ENCODE peak calls at places on chromosome 4, in seven cellular contexts. Q, J, M, R, E, G and P are unnamed samples.

GRCh38 chr4:86967061-86967460 is 32.2 kb downstream of the AFF1 start:
- DNase-seq in Q (no peak), J (no peak), M (no peak), R (no peak), E (no peak), G (no peak), P (no peak)

GRCh38 chr4:2685541-2685940 is 70.6 kb downstream of the TNIP2 start:
- DNase-seq in Q (no peak), J (peak; percentile 75), M (peak; percentile 21), R (no peak), E (peak; percentile 66), G (no peak), P (no peak)

GRCh38 chr4:179415016-179415841 is 1973.0 kb upstream of the AGA start:
- DNase-seq in Q (no peak), J (no peak), M (peak; percentile 69), R (no peak), E (peak; percentile 47), G (no peak), P (no peak)

GRCh38 chr4:89273741-89274141 is 33.9 kb downstream of the GPRIN3 start:
- DNase-seq in Q (no peak), J (no peak), M (no peak), R (no peak), E (no peak), G (no peak), P (no peak)

GRCh38 chr4:142238589-142238988 is 602.2 kb downstream of the IL15 start:
- DNase-seq in Q (no peak), J (peak; percentile 75), M (no peak), R (no peak), E (peak; percentile 67), G (no peak), P (no peak)

GRCh38 chr4:17577660-17578481 is 873 bp downstream of the LAP3 start:
- DNase-seq in Q (peak; percentile 61), J (peak; percentile 73), M (no peak), R (no peak), E (peak; percentile 4), G (no peak), P (peak; percentile 35)

GRCh38 chr4:76898385-76898692 is 395 bp upstream of the SOWAHB start:
- DNase-seq in Q (no peak), J (no peak), M (no peak), R (no peak), E (no peak), G (no peak), P (no peak)

GRCh38 chr4:2741626-2742025 is 14.5 kb downstream of the TNIP2 start:
- DNase-seq in Q (no peak), J (peak; percentile 41), M (no peak), R (no peak), E (peak; percentile 57), G (no peak), P (no peak)

GRCh38 chr4:85861064-85861767 is 386.3 kb downstream of the ARHGAP24 start:
- DNase-seq in Q (no peak), J (no peak), M (peak; percentile 22), R (no peak), E (peak; percentile 15), G (no peak), P (no peak)

GRCh38 chr4:20251796-20252655 is at the start of gene SLIT2:
- DNase-seq in Q (peak; percentile 96), J (peak; percentile 88), M (peak; percentile 75), R (peak; percentile 88), E (peak; percentile 68), G (no peak), P (peak; percentile 87)

GRCh38 chr4:104064650-104065577 is 345.1 kb upstream of the TACR3 start:
- DNase-seq in Q (peak; percentile 81), J (peak; percentile 41), M (peak; percentile 64), R (peak; percentile 61), E (no peak), G (peak; percentile 23), P (peak; percentile 71)

GRCh38 chr4:143282170-143282760 is 54.4 kb upstream of the GAB1 start:
- DNase-seq in Q (no peak), J (no peak), M (peak; percentile 22), R (no peak), E (no peak), G (no peak), P (no peak)

GRCh38 chr4:26039950-26040349 is 125.9 kb downstream of the SMIM20 start:
- DNase-seq in Q (no peak), J (peak; percentile 35), M (peak; percentile 71), R (no peak), E (peak; percentile 31), G (no peak), P (no peak)

GRCh38 chr4:7402526-7402925 is 32.2 kb downstream of the PSAPL1 start:
- DNase-seq in Q (no peak), J (no peak), M (no peak), R (no peak), E (no peak), G (no peak), P (no peak)

GRCh38 chr4:94610140-94610539 is 147.6 kb upstream of the BMPR1B start:
- DNase-seq in Q (no peak), J (no peak), M (no peak), R (no peak), E (no peak), G (no peak), P (no peak)
- H3K9ac ChIP-seq in Q (no peak overlapping the region), J (no peak overlapping the region), M (no peak overlapping the region), R (no peak overlapping the region), E (no peak overlapping the region), G (no peak overlapping the region), P (no peak overlapping the region)

GRCh38 chr4:144580421-144580820 is 65.5 kb upstream of the HHIP start:
- DNase-seq in Q (no peak), J (no peak), M (no peak), R (no peak), E (no peak), G (no peak), P (no peak)
- H3K4me1 ChIP-seq in Q (no peaks in the 10 kb centered on the region), J (peaks cover 54% of the 10 kb centered on the region), M (peaks cover 2% of the 10 kb centered on the region), R (no peaks in the 10 kb centered on the region), E (peaks cover 4% of the 10 kb centered on the region), G (no peaks in the 10 kb centered on the region), P (no peaks in the 10 kb centered on the region)

GRCh38 chr4:1002631-1003251 is 8.7 kb upstream of the FGFRL1 start:
- DNase-seq in Q (peak; percentile 72), J (peak; percentile 23), M (no peak), R (no peak), E (no peak), G (no peak), P (no peak)

GRCh38 chr4:1004071-1004418 is 7.4 kb upstream of the FGFRL1 start:
- DNase-seq in Q (no peak), J (no peak), M (no peak), R (no peak), E (no peak), G (no peak), P (no peak)

GRCh38 chr4:1004557-1005485 is 6.6 kb upstream of the FGFRL1 start:
- DNase-seq in Q (no peak), J (no peak), M (no peak), R (no peak), E (no peak), G (no peak), P (no peak)

GRCh38 chr4:1002131-1002630 is 9.0 kb upstream of the SLC26A1 start:
- DNase-seq in Q (peak; percentile 83), J (peak; percentile 63), M (no peak), R (peak; percentile 59), E (no peak), G (no peak), P (no peak)

GRCh38 chr4:1003271-1004070 is 8.0 kb upstream of the FGFRL1 start:
- DNase-seq in Q (peak; percentile 70), J (no peak), M (no peak), R (no peak), E (no peak), G (no peak), P (no peak)
- H3K9ac ChIP-seq in Q (no peak overlapping the region), J (no peak overlapping the region), M (no peak overlapping the region), R (no peak overlapping the region), E (no peak overlapping the region), G (no peak overlapping the region), P (no peak overlapping the region)

GRCh38 chr4:182555997-182556418 is 312.8 kb downstream of the TENM3 start:
- DNase-seq in Q (peak; percentile 66), J (peak; percentile 50), M (peak; percentile 71), R (peak; percentile 47), E (peak; percentile 91), G (no peak), P (no peak)

GRCh38 chr4:182552948-182553347 is 309.7 kb downstream of the TENM3 start:
- DNase-seq in Q (no peak), J (no peak), M (no peak), R (no peak), E (no peak), G (no peak), P (no peak)

GRCh38 chr4:182556576-182556975 is 313.4 kb downstream of the TENM3 start:
- DNase-seq in Q (no peak), J (no peak), M (peak; percentile 26), R (no peak), E (peak; percentile 82), G (no peak), P (no peak)

GRCh38 chr4:182549386-182549785 is 306.2 kb downstream of the TENM3 start:
- DNase-seq in Q (no peak), J (no peak), M (no peak), R (no peak), E (no peak), G (no peak), P (no peak)

DNA sequence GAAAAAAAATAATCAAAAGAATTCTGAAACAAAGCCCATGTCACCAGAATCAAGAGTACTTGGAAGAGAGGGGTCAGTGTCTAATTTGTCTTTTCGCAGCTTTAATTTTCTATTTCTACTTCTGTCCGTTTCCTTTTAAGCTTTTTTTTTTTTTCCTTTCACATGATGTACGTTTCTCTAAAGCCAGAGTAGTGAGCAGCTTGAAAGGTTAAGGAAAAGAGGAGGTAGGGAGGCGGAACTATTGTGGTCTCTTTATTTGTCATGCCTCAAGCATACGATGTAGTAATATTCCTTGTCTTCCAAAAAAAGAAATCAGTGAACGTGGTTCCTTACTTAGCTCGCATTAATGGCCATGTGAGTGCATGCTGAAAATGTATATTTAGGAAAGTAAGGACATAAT is 311.5 kb downstream of the TENM3 start:
- DNase-seq in Q (no peak), J (no peak), M (no peak), R (no peak), E (no peak), G (no peak), P (no peak)
- H3K4me1 ChIP-seq in Q (peaks cover 13% of the 10 kb centered on the region), J (no peaks in the 10 kb centered on the region), M (peaks cover 2% of the 10 kb centered on the region), R (peaks cover 13% of the 10 kb centered on the region), E (peaks cover 8% of the 10 kb centered on the region), G (no peaks in the 10 kb centered on the region), P (no peaks in the 10 kb centered on the region)

GRCh38 chr4:183588169-183588675 is 70.8 kb downstream of the RWDD4 start:
- DNase-seq in Q (no peak), J (peak; percentile 47), M (peak; percentile 59), R (no peak), E (peak; percentile 51), G (no peak), P (no peak)
- H3K9ac ChIP-seq in Q (no peak overlapping the region), J (peak overlapping the region; percentile 47), M (peak overlapping the region; percentile 77), R (no peak overlapping the region), E (no peak overlapping the region), G (no peak overlapping the region), P (no peak overlapping the region)

DNA sequence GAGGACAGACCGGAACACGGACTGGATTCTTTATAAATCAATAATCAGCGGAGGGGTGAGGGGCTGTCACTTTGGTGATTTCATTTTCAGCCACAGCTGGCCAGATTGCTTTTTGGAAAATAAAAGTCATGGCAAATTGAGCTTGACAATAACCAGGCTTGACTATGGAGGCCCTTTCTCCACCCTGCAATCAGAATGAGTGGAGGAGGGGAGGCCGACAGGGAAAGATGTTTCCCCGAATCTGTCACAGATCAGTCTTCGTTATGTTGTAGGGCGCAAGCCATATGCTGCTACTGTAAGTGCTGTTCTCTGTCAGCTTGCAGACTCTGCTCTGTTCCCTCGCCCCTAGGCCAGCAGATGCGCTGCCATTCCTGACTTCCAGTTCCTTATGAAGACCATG is 114.0 kb downstream of the MGST2 start:
- DNase-seq in Q (no peak), J (no peak), M (no peak), R (no peak), E (no peak), G (no peak), P (no peak)
- H3K4me1 ChIP-seq in Q (peaks cover 23% of the 10 kb centered on the region), J (no peaks in the 10 kb centered on the region), M (peaks cover 2% of the 10 kb centered on the region), R (peaks cover 14% of the 10 kb centered on the region), E (no peaks in the 10 kb centered on the region), G (no peaks in the 10 kb centered on the region), P (no peaks in the 10 kb centered on the region)